ENCODE peak calls at places on chromosomes 13 and 19, in five cellular contexts. O is uterus, Y is hepatocyte, W is mammary epithelial cell, G is stomach. X is an unnamed sample.

GRCh38 chr13:98411617-98412310 is 165.1 kb downstream of the STK24 start:
- DNase-seq in W (no peak), O (no peak), Y (no peak), G (no peak), X (no peak)

GRCh38 chr13:21670883-21671792 is at the start of gene FGF9:
- DNase-seq in O (peak), Y (peak), W (peak), G (peak), X (peak)

GRCh38 chr13:90717451-90717936 is 630.0 kb upstream of the MIR17HG start:
- DNase-seq in O (no peak), Y (peak), W (peak), G (no peak), X (peak)

GRCh38 chr19:38944981-38945506 is 14.3 kb downstream of the MRPS12 start:
- DNase-seq in Y (no peak), G (no peak), O (no peak), W (no peak), X (no peak)

GRCh38 chr19:46755077-46755852 is 9.0 kb upstream of the STRN4 start:
- DNase-seq in G (no peak), O (peak), W (no peak), Y (no peak), X (no peak)

GRCh38 chr13:50700664-50701266 is 142.7 kb downstream of the DLEU7 start:
- DNase-seq in G (no peak), O (no peak), Y (no peak), W (no peak), X (no peak)

GRCh38 chr19:22595918-22596341 is 38.2 kb upstream of the ZNF492 start:
- DNase-seq in O (peak), G (no peak), W (no peak), Y (no peak), X (no peak)

GRCh38 chr19:48319647-48320537 is 5.5 kb upstream of the EMP3 start:
- DNase-seq in O (peak), Y (peak), G (peak), W (peak), X (peak)

GRCh38 chr19:13978306-13978705 is 26.0 kb downstream of the DCAF15 start:
- DNase-seq in Y (peak), O (peak), G (peak), W (no peak), X (peak)

GRCh38 chr19:16070366-16070990 is 5.8 kb upstream of the TPM4 start:
- DNase-seq in O (peak), G (peak), W (peak), Y (no peak), X (no peak)

GRCh38 chr13:89784161-89784809 is 1563.2 kb upstream of the MIR17HG start:
- DNase-seq in G (no peak), O (no peak), W (no peak), Y (no peak), X (no peak)

GRCh38 chr13:112226320-112227002 is 149.7 kb upstream of the SPACA7 start:
- DNase-seq in G (no peak), Y (no peak), W (no peak), O (no peak), X (no peak)

GRCh38 chr13:78940444-78940843 is 281.5 kb upstream of the OBI1 start:
- DNase-seq in Y (no peak), W (no peak), G (no peak), O (no peak), X (no peak)
- H3K4me3 ChIP-seq in Y (no peak), W (no peak), G (no peak), O (no peak), X (no peak)

GRCh38 chr13:95956589-95957148 is 96.5 kb downstream of the UGGT2 start:
- DNase-seq in O (no peak), W (peak), Y (no peak), G (no peak), X (peak)
- H3K4me3 ChIP-seq in O (no peak), W (no peak), Y (no peak), G (no peak), X (no peak)

GRCh38 chr19:2173841-2174577 is 10.3 kb downstream of the DOT1L start:
- DNase-seq in Y (no peak), G (no peak), O (no peak), W (no peak), X (no peak)

GRCh38 chr19:2171349-2172145 is 7.8 kb downstream of the DOT1L start:
- DNase-seq in O (no peak), W (no peak), G (peak), Y (peak), X (peak)

GRCh38 chr19:2175742-2176141 is 12.0 kb downstream of the DOT1L start:
- DNase-seq in W (no peak), O (no peak), G (no peak), Y (no peak), X (no peak)

GRCh38 chr19:2170987-2171348 is 7.2 kb downstream of the DOT1L start:
- DNase-seq in W (no peak), Y (no peak), O (no peak), G (no peak), X (no peak)

GRCh38 chr19:2173388-2173787 is 9.7 kb downstream of the DOT1L start:
- DNase-seq in O (no peak), W (no peak), G (no peak), Y (no peak), X (no peak)
- H3K4me3 ChIP-seq in O (no peak), W (no peak), G (no peak), Y (no peak), X (no peak)

GRCh38 chr19:40284251-40284500 is 969 bp downstream of the AKT2 start:
- DNase-seq in Y (no peak), O (no peak), G (no peak), W (no peak), X (no peak)

GRCh38 chr19:40284501-40285352 is at the start of gene AKT2:
- DNase-seq in Y (peak), G (no peak), O (peak), W (peak), X (peak)

GRCh38 chr19:40286674-40287421 is 1.7 kb upstream of the AKT2 start:
- DNase-seq in G (no peak), W (no peak), O (no peak), Y (no peak), X (peak)

GRCh38 chr19:40285353-40286234 is 449 bp upstream of the AKT2 start:
- DNase-seq in O (peak), G (peak), W (peak), Y (peak), X (peak)

DNA sequence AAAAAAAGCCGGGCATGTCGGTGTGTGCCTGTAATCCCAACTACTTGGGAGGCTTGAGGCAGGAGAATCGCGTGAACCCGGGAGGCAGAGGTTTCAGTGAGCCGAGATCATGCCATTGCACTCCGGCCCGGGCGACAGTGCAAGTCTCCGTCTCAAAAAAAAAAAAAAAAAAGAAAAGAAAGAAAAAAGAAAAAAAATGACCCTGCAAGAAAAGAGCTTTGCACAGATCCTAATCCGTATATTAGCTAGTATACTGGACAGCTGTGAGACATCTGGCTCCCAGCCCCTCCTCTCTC is 1.0 kb upstream of the AKT2 start:
- DNase-seq in O (no peak), G (no peak), Y (no peak), W (no peak), X (no peak)
- H3K4me3 ChIP-seq in O (peak), G (peak), Y (no peak), W (no peak), X (no peak)

DNA sequence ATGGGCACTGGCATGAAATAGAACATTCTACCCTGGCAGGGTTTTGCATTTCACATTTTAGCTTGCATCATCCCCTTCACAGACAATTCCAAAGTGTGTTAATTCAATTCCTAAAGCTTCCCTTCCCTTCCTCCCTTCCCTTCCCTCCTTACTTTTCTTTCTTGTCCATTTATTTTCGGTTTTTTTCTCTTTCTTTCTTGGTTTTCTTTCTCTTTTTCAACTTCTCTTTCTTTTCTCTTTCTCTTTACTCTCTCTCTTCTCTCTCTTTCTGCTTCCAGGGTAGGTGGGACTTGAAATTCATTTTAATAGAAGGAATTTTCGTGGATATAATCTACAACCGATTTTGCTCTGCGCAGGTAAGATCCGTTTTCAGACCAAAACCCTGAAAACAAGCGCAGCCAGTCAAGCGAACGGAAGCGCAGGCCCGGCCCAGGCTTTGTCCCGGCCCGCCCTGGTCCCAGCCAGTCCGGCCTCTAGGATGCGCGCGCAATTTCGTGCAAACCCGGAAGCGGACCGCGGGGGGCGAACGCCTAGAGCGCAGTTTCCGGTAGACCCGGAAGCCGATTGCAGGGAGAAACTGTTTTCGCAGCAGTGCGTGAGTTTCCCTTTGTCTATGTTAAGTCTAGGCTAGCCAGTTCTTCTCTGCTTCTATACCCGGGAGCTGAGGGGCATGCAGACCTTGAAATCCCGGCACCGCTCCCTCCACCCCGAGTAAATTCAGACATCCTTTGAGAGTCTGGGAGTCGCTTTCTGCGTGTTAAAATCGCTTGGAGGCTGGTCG is at the start of gene ZNF528:
- DNase-seq in G (peak), Y (peak), O (peak), W (peak), X (peak)
- H3K4me3 ChIP-seq in G (peak), Y (peak), O (peak), W (peak), X (peak)

DNA sequence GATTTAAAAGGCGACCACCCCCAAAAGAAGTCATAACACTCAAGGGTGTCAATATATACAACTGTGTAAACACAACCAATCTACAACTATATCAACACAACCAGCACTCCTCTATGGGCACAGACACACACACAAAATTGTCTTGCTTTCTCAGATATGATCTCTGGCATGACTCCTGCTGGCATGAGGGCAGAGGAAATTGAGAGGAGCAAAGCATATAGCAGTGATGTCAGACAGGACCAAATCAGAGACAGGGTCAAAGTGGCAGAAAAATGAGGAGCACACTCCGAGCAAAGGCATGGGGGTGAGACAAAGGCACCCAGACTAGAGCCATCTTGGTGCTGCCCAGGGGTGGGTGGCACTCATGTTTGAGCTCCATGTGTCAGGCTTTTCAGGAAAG is 9.6 kb downstream of the IRGQ start:
- DNase-seq in W (no peak), O (no peak), G (no peak), Y (no peak), X (no peak)
- H3K4me3 ChIP-seq in W (no peak), O (no peak), G (no peak), Y (no peak), X (no peak)

DNA sequence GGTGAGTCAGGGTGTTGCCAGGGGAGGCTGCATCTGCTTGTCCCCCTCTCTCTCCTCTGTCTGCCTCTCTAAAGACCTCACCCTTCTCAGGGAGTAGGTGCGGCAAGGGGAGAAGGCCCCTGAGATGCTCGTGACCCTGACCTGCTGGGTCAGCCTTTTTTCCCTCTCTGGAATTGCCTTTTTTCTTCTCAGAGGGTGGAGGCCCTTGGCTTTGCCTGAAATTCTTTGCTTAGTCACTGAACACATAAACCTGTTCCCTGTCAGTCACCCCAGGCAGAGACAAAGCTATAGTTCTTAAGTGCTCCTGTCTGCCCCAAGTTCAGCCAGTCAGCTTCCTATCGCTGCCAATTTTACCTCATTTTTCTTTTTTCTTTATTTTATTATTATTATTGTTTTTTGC is 35.2 kb upstream of the PEG3 start:
- DNase-seq in W (no peak), G (no peak), Y (no peak), O (no peak), X (no peak)
- H3K4me3 ChIP-seq in W (no peak), G (no peak), Y (no peak), O (no peak), X (no peak)

GRCh38 chr13:108270442-108270841 is 924 bp downstream of the TNFSF13B start:
- DNase-seq in G (no peak), O (no peak), W (no peak), Y (peak), X (peak)
- H3K4me3 ChIP-seq in G (peak), O (peak), W (peak), Y (no peak), X (no peak)

DNA sequence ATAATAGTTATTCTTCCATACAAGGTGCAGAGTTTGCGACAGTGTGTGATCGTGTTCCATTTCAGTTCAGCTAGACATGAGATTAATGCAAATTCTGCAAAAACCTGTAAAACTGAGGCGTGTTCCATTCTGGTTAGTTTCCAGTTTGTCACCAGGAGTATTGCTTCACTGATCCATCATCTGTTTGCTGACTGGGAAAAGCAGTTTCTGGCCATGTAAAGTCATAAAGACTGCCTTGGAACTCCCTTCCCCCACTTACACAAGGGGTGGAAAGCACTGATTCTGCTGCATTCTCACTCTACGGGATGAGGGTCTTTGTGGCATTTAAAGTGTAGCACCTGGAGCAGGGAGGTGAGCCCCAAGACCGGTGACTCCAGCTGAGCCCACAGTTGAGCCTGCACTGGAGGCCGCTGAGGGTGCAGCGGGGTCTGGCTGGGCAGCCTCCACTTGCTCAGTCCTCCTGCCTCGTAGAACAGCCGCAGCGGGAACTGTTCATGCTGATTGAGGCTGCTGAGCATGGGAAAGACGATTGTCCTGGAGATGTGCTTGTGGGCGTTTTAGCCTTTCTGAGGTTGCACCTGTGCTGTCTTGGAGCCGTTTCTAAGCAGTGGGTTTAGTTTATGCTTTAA is 2.0 kb downstream of the ZNF57 start:
- DNase-seq in Y (peak), W (no peak), O (no peak), G (no peak), X (no peak)
- H3K4me3 ChIP-seq in Y (no peak), W (no peak), O (no peak), G (peak), X (no peak)

X was measured in cardiac muscle cell.